ENCODE peak calls at places on chromosomes 13 and 19, in four cellular contexts. S, A, D and C are unnamed samples.

GRCh38 chr13:42333613-42334328 is 61.8 kb downstream of the AKAP11 start:
- DNase-seq in S (no peak), D (no peak), A (no peak), C (no peak)

GRCh38 chr13:111389621-111390521 is 69.4 kb downstream of the TEX29 start:
- DNase-seq in D (no peak), S (peak; percentile 69), A (peak; percentile 21), C (no peak)

GRCh38 chr19:12838182-12838890 is at the start of gene MAST1:
- DNase-seq in S (no peak), D (no peak), A (peak; percentile 50), C (peak; percentile 51)

GRCh38 chr13:108943842-108944241 is 314.4 kb downstream of the MYO16 start:
- DNase-seq in A (no peak), D (no peak), S (no peak), C (no peak)

GRCh38 chr19:31532034-31532433 is 182.8 kb upstream of the TSHZ3 start:
- DNase-seq in S (no peak), D (no peak), A (no peak), C (no peak)

GRCh38 chr19:23283925-23284324 is 33.7 kb upstream of the ZNF724 start:
- DNase-seq in S (no peak), A (peak; percentile 50), D (peak; percentile 12), C (peak; percentile 19)

GRCh38 chr13:37481005-37481857 is 117.3 kb downstream of the POSTN start:
- DNase-seq in A (no peak), D (no peak), S (no peak), C (no peak)

GRCh38 chr19:30363073-30363472 is 9.1 kb upstream of the ZNF536 start:
- DNase-seq in S (peak; percentile 26), A (no peak), D (no peak), C (no peak)

GRCh38 chr13:58087566-58087965 is 456.0 kb downstream of the PCDH17 start:
- DNase-seq in D (no peak), S (no peak), A (no peak), C (no peak)

GRCh38 chr19:45768644-45769053 is 403 bp downstream of the SIX5 start:
- DNase-seq in D (no peak), A (peak; percentile 54), S (peak; percentile 81), C (no peak)

GRCh38 chr13:105538346-105538745 is 997.1 kb downstream of the EFNB2 start:
- DNase-seq in S (no peak), A (no peak), D (no peak), C (no peak)

GRCh38 chr19:453606-454005 is 7.2 kb downstream of the SHC2 start:
- DNase-seq in S (no peak), A (no peak), D (no peak), C (no peak)

GRCh38 chr13:54637377-54637776 is 1608.8 kb downstream of the OLFM4 start:
- DNase-seq in D (no peak), A (no peak), S (no peak), C (no peak)

GRCh38 chr13:25306671-25307464 is 5.4 kb downstream of the NUP58 start:
- DNase-seq in A (no peak), D (no peak), S (no peak), C (no peak)

GRCh38 chr13:25300861-25301346 is 521 bp upstream of the NUP58 start:
- DNase-seq in S (peak; percentile 77), A (no peak), D (peak; percentile 38), C (no peak)

GRCh38 chr13:25301347-25302113 is at the start of gene NUP58:
- DNase-seq in S (peak; percentile 98), D (peak; percentile 95), A (peak; percentile 96), C (peak; percentile 76)
- TF ChIP-seq CTCF in S (no peak), D (no peak), A (no peak), C (no peak)

GRCh38 chr19:56253737-56254136 is 18.8 kb upstream of the EDDM13 start:
- DNase-seq in A (no peak), D (no peak), S (no peak), C (no peak)
- TF ChIP-seq CTCF in A (no peak), D (no peak), S (no peak), C (no peak)

GRCh38 chr13:26719356-26719945 is 41.1 kb downstream of the GPR12 start:
- DNase-seq in S (no peak), A (no peak), D (no peak), C (no peak)
- TF ChIP-seq CTCF in S (no peak), A (no peak), D (no peak), C (no peak)

GRCh38 chr13:86601351-86601750 is 802.1 kb upstream of the SLITRK6 start:
- DNase-seq in D (no peak), A (no peak), S (no peak), C (no peak)
- TF ChIP-seq CTCF in D (no peak), A (no peak), S (no peak), C (no peak)

DNA sequence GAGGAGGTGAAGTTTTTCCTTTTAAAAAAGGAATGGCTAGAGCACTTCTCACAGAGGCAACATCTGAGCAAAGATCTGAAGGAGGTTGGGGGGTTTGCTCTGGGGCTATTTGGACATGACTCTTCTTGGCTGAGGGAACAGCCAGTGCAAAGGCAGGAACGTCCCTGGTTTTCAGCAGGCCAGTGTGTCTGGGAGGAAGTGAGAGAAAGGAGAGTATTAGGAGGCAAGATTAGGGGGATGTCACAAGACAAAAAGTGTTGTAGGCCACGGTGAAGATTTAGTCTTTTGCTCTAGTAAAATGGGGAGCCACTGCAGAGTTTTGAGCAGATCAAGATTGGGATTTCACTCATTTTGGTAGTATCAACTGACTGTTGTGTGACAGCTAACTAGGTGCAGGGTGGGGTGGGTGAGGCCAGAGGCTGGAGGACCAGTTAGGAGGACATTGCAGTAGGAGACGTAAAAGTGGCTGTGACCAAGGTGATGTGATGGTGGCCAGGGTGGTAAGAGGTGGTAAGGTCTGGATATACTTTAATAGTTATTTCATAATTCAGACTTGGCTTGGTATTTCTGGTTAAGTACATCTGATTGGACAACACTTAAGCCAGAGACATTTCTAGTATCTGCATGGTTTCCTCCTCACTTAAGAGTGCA is 40.6 kb downstream of the WDFY2 start:
- DNase-seq in A (no peak), D (no peak), S (no peak), C (no peak)
- TF ChIP-seq CTCF in A (no peak), D (no peak), S (no peak), C (no peak)

GRCh38 chr13:28355822-28356371 is 139.0 kb downstream of the FLT1 start:
- DNase-seq in S (no peak), A (no peak), D (no peak), C (no peak)
- TF ChIP-seq CTCF in S (no peak), A (no peak), D (no peak), C (no peak)

GRCh38 chr13:36453518-36453917 is 21.2 kb downstream of the CCNA1 start:
- DNase-seq in D (no peak), S (no peak), A (no peak), C (no peak)
- TF ChIP-seq CTCF in D (no peak), S (no peak), A (no peak), C (peak; percentile 51)